ENCODE peak calls at places on chromosomes 6 and 20, in four cellular contexts. G is fibroblast of the aortic adventitia, P is ovary, Y is hepatocyte. F is an unnamed sample.
A peak's percentile ranks its signal among the peaks of the same experiment; 100 is the strongest.

GRCh38 chr6:3294921-3295871 is 36.4 kb downstream of the PSMG4 start:
- DNase-seq in G (no peak), P (peak; percentile 4), Y (peak; percentile 64), F (no peak)

GRCh38 chr20:3804254-3804751 is 8.2 kb downstream of the CDC25B start:
- DNase-seq in G (no peak), P (no peak), Y (no peak), F (no peak)

GRCh38 chr6:9398794-9399373 is 963.5 kb upstream of the SLC35B3 start:
- DNase-seq in G (no peak), P (no peak), Y (peak; percentile 8), F (no peak)

GRCh38 chr6:166959906-166960608 is 3.7 kb upstream of the RNASET2 start:
- DNase-seq in G (peak; percentile 24), P (no peak), Y (no peak), F (no peak)

GRCh38 chr6:155248021-155249001 is 15.5 kb upstream of the CLDN20 start:
- DNase-seq in G (peak; percentile 80), P (peak; percentile 39), Y (peak; percentile 82), F (peak; percentile 80)

GRCh38 chr20:33232486-33233072 is 3.2 kb upstream of the BPIFA1 start:
- DNase-seq in G (no peak), P (no peak), Y (no peak), F (no peak)

GRCh38 chr20:23435675-23436539 is 3.6 kb upstream of the CSTL1 start:
- DNase-seq in G (no peak), P (peak; percentile 64), Y (peak; percentile 42), F (no peak)

GRCh38 chr20:23540624-23541023 is 27.7 kb downstream of the CST9L start:
- DNase-seq in G (no peak), P (no peak), Y (no peak), F (no peak)

GRCh38 chr6:154510144-154510905 is at the start of gene CNKSR3:
- DNase-seq in G (peak; percentile 92), P (peak; percentile 93), Y (peak; percentile 97), F (peak; percentile 91)

GRCh38 chr20:22524393-22525015 is 59.9 kb downstream of the FOXA2 start:
- DNase-seq in G (peak; percentile 15), P (no peak), Y (no peak), F (no peak)

GRCh38 chr6:64034840-64035656 is 399.4 kb downstream of the PHF3 start:
- DNase-seq in G (peak; percentile 42), P (no peak), Y (peak; percentile 46), F (peak; percentile 17)

GRCh38 chr6:83092756-83093399 is 25.4 kb downstream of the DOP1A start:
- DNase-seq in G (peak; percentile 64), P (no peak), Y (no peak), F (peak; percentile 57)

GRCh38 chr6:78832091-78832808 is 35.1 kb upstream of the IRAK1BP1 start:
- DNase-seq in G (peak; percentile 47), P (no peak), Y (no peak), F (no peak)

GRCh38 chr6:78836610-78837009 is 30.7 kb upstream of the IRAK1BP1 start:
- DNase-seq in G (no peak), P (no peak), Y (no peak), F (no peak)

GRCh38 chr6:78830810-78831209 is 36.5 kb upstream of the IRAK1BP1 start:
- DNase-seq in G (no peak), P (no peak), Y (no peak), F (no peak)

GRCh38 chr6:78831492-78831891 is 35.9 kb upstream of the IRAK1BP1 start:
- DNase-seq in G (peak; percentile 80), P (peak; percentile 20), Y (peak; percentile 34), F (no peak)

DNA sequence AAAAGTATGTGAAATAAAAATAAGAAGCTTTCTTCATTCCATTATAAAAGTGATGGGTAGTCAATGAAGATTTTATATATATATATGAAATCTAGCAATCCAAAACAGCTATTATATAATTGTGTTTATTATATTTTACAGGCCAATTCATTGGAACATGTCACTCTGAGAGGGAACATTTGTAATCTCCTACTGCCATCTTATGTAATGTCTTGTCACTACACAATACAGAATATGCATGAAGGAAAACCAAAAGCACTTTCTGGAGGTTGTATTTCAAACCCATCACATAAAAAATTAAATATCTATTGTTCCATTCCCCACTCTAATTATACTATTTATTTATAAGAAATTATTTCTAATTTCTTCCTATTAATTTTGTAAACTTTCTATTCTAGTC is 31.5 kb upstream of the IRAK1BP1 start:
- DNase-seq in G (peak; percentile 30), P (no peak), Y (no peak), F (peak; percentile 20)
- TF ChIP-seq CTCF in G (no peak), P (no peak), Y (peak; percentile 40), F (peak; percentile 15)

DNA sequence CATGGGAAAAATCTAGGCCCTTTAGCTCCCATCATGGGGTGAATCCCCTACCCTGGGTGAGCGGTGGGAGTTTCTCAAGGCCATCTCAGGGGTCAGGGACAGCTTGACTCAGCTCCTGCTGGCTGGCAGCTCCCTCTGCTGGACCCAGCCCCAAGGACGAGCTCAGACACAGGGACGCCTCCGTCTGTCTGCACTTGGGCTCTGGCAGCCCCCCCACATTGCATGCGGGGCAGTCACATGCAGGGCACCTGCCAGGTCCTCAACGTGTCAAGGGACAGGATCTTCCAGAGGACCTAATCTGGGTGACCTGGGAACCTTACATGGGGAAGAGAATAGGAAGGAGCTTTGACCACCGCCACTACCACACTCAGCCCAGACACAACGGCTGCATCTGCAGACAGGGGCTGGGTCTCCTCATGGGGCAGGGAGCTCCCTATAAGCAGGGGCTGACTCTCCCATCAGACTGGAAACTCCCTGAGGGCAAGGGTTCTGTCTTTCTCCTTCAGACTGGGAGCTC is 173.4 kb downstream of the MRPL14 start:
- DNase-seq in G (no peak), P (no peak), Y (peak; percentile 41), F (peak; percentile 30)
- TF ChIP-seq CTCF in G (peak; percentile 36), P (no peak), Y (peak; percentile 45), F (peak; percentile 30)

GRCh38 chr6:36547646-36548400 is 544 bp upstream of the STK38 start:
- DNase-seq in G (no peak), P (no peak), Y (no peak), F (no peak)

GRCh38 chr6:36546664-36546957 is 668 bp downstream of the STK38 start:
- DNase-seq in G (no peak), P (no peak), Y (no peak), F (no peak)

GRCh38 chr6:36548401-36548743 is 1.1 kb upstream of the STK38 start:
- DNase-seq in G (no peak), P (no peak), Y (no peak), F (no peak)

GRCh38 chr6:36545767-36546663 is 1.3 kb downstream of the STK38 start:
- DNase-seq in G (peak; percentile 44), P (peak; percentile 14), Y (peak; percentile 33), F (peak; percentile 21)

DNA sequence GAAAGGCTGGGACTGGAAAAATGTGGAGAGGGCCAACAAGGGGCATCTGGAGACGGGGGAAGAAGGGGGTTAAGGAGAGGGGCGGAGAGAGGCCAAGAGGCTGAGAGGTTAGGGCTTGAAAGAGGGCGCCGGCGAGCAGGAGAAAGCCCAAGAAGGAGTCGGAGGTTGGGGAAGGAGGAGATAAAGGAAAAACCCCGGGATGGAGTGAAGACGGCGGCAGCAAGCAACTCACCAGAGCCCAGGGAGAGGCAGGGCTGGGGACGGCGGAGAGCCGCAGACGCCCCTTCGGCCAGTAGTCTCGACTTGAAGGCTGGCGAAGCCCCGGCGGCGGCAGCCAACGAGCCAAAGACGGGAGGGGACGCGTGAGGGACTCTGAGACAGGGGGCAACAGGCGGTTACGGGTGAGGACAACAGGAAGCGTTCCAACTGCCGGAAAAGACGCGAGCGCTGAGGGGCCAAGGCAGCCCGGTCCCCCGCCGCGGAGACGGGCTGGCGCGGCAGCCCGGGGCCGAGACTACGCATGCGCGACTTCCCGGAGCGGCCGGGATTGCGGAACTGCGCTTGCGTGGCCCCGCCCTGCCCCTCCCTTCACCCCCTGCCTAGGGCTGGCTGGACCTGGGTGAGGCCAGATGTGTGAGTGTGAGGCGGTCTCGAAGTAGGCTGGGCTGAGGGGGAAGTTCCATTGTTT is at the start of gene STK38:
- DNase-seq in G (peak; percentile 87), P (peak; percentile 93), Y (peak; percentile 96), F (peak; percentile 85)
- TF ChIP-seq CTCF in G (peak; percentile 10), P (no peak), Y (no peak), F (peak; percentile 11)

GRCh38 chr6:68082086-68082485 is 553.0 kb upstream of the ADGRB3 start:
- DNase-seq in G (no peak), P (no peak), Y (no peak), F (peak; percentile 23)
- TF ChIP-seq CTCF in G (no peak), P (no peak), Y (no peak), F (no peak)

F was measured in fibroblast of mammary gland.